ENCODE peak calls at places on chromosomes 12 and 14, in five cellular contexts. U is HCT116, D is SK-N-SH, S is HepG2, V is K562. X is an unnamed sample.

GRCh38 chr12:229441-230191 is 15.7 kb upstream of the SLC6A12 start:
- DNase-seq in V (no peak), S (no peak), U (no peak), D (no peak), X (no peak)

GRCh38 chr12:75270157-75270556 is 60.0 kb downstream of the CAPS2 start:
- DNase-seq in S (no peak), D (no peak), U (no peak), V (no peak), X (no peak)

GRCh38 chr12:8018666-8019581 is 13.6 kb upstream of the FOXJ2 start:
- DNase-seq in U (peak; percentile 50), D (peak; percentile 33), V (peak; percentile 58), S (peak; percentile 43), X (no peak)

GRCh38 chr14:99884834-99885648 is 91.8 kb downstream of the EML1 start:
- DNase-seq in U (peak; percentile 40), V (peak; percentile 44), S (peak; percentile 52), D (peak; percentile 69), X (peak; percentile 7)

GRCh38 chr12:12506541-12506940 is 56.1 kb downstream of the DUSP16 start:
- DNase-seq in V (no peak), S (no peak), U (no peak), D (no peak), X (no peak)

GRCh38 chr12:109766251-109766778 is 52.7 kb downstream of the FAM222A start:
- DNase-seq in U (no peak), V (no peak), D (peak; percentile 15), S (no peak), X (no peak)

GRCh38 chr12:105508096-105508495 is 177.6 kb downstream of the C12orf75 start:
- DNase-seq in S (no peak), V (no peak), D (no peak), U (no peak), X (no peak)

GRCh38 chr14:54564799-54565235 is 2.1 kb upstream of the SAMD4A start:
- DNase-seq in U (no peak), S (peak; percentile 13), V (no peak), D (no peak), X (no peak)

GRCh38 chr12:122080149-122081107 is 1.9 kb downstream of the MLXIP start:
- DNase-seq in D (peak; percentile 76), S (no peak), V (no peak), U (no peak), X (no peak)

GRCh38 chr12:89349814-89350213 is 2.5 kb downstream of the DUSP6 start:
- DNase-seq in S (no peak), D (peak; percentile 38), U (no peak), V (no peak), X (no peak)

GRCh38 chr12:91106283-91106682 is 5.0 kb downstream of the LUM start:
- DNase-seq in U (no peak), D (no peak), S (no peak), V (no peak), X (no peak)

GRCh38 chr12:62912644-62913043 is 22.3 kb downstream of the PPM1H start:
- DNase-seq in S (no peak), V (no peak), D (no peak), U (no peak), X (no peak)

GRCh38 chr12:76755829-76756379 is 8.0 kb upstream of the ZDHHC17 start:
- DNase-seq in V (no peak), D (no peak), U (no peak), S (no peak), X (no peak)

GRCh38 chr12:79522657-79523386 is 167.9 kb downstream of the PAWR start:
- DNase-seq in U (no peak), S (no peak), V (no peak), D (no peak), X (no peak)
- H3K9ac ChIP-seq in U (no peak overlapping the region), S (no peak overlapping the region), V (no peak overlapping the region), D (no peak overlapping the region), X (no peak overlapping the region)

GRCh38 chr14:21039585-21040369 is 2.4 kb upstream of the RNASE7 start:
- DNase-seq in U (peak; percentile 41), V (no peak), S (peak; percentile 85), D (peak; percentile 56), X (no peak)

GRCh38 chr14:21040370-21040925 is 1.7 kb upstream of the RNASE7 start:
- DNase-seq in V (no peak), D (no peak), U (no peak), S (no peak), X (no peak)

GRCh38 chr14:21036746-21037145 is 2.1 kb upstream of the RNASE13 start:
- DNase-seq in D (no peak), S (no peak), V (no peak), U (no peak), X (no peak)

GRCh38 chr14:21038416-21039058 is 3.6 kb upstream of the RNASE7 start:
- DNase-seq in D (no peak), S (no peak), V (no peak), U (no peak), X (no peak)

GRCh38 chr14:21039059-21039422 is 3.1 kb upstream of the RNASE7 start:
- DNase-seq in U (no peak), V (no peak), D (no peak), S (peak; percentile 73), X (no peak)
- TF ChIP-seq SIN3A in U (no peak), V (no peak), D (no peak), S (peak; percentile 57), X (no peak)

GRCh38 chr14:88989911-88990310 is 165.5 kb downstream of the TTC8 start:
- DNase-seq in S (no peak), D (no peak), V (no peak), U (no peak), X (no peak)

GRCh38 chr14:88992011-88992410 is 167.6 kb downstream of the TTC8 start:
- DNase-seq in D (no peak), S (no peak), V (no peak), U (no peak), X (no peak)

GRCh38 chr14:88990856-88991255 is 166.4 kb downstream of the TTC8 start:
- DNase-seq in V (no peak), S (no peak), U (no peak), D (no peak), X (no peak)

GRCh38 chr14:88995437-88996198 is 171.2 kb downstream of the TTC8 start:
- DNase-seq in V (no peak), U (no peak), D (no peak), S (no peak), X (no peak)

GRCh38 chr14:88993946-88994345 is 169.5 kb downstream of the TTC8 start:
- DNase-seq in U (no peak), S (no peak), D (no peak), V (no peak), X (no peak)
- H3K9ac ChIP-seq in U (no peak overlapping the region), S (no peak overlapping the region), D (no peak overlapping the region), V (no peak overlapping the region), X (no peak overlapping the region)

GRCh38 chr14:50335989-50336391 is 23.9 kb downstream of the DMAC2L start:
- DNase-seq in V (no peak), U (no peak), D (peak; percentile 80), S (no peak), X (no peak)
- TF ChIP-seq SIN3A in V (no peak), U (no peak), D (peak; percentile 13), S (no peak), X (no peak)

X was measured in GM12878.